ENCODE peak calls at places on chromosomes 3 and 15, in five cellular contexts. T is left ventricle myocardium inferior; X is psoas muscle; F is GM13976; J is CD8-positive, alpha-beta T cell. E is an unnamed sample.

GRCh38 chr15:98954411-98954810 is 53.2 kb downstream of the PGPEP1L start:
- DNase-seq in T (peak), X (peak), F (no peak), J (no peak), E (no peak)

GRCh38 chr3:40116478-40117162 is 192.9 kb upstream of the EIF1B start:
- DNase-seq in T (no peak), X (no peak), F (no peak), J (no peak), E (no peak)

GRCh38 chr3:37266809-37267208 is 92.4 kb upstream of the LRRFIP2 start:
- DNase-seq in T (no peak), X (no peak), F (no peak), J (no peak), E (no peak)

GRCh38 chr15:41417812-41418211 is 917 bp downstream of the RTF1 start:
- DNase-seq in T (no peak), X (no peak), F (no peak), J (no peak), E (peak)

GRCh38 chr3:94184781-94185180 is 121.9 kb downstream of the NSUN3 start:
- DNase-seq in T (no peak), X (no peak), F (no peak), J (no peak), E (no peak)

GRCh38 chr15:70212288-70212962 is 114.7 kb upstream of the TLE3 start:
- DNase-seq in T (no peak), X (no peak), F (no peak), J (no peak), E (no peak)

GRCh38 chr3:111721702-111722205 is 126.6 kb upstream of the ZBED2 start:
- DNase-seq in T (no peak), X (no peak), F (no peak), J (no peak), E (no peak)

GRCh38 chr3:18812316-18812715 is 336.0 kb upstream of the KCNH8 start:
- DNase-seq in T (no peak), X (no peak), F (no peak), J (no peak), E (no peak)

GRCh38 chr15:80744826-80745225 is 34.3 kb upstream of the CEMIP start:
- DNase-seq in T (no peak), X (no peak), F (no peak), J (no peak), E (no peak)

GRCh38 chr3:171950373-171950772 is 89.0 kb upstream of the FNDC3B start:
- DNase-seq in T (no peak), X (no peak), F (no peak), J (no peak), E (no peak)

GRCh38 chr3:116067275-116067674 is 378.0 kb downstream of the LSAMP start:
- DNase-seq in T (no peak), X (no peak), F (no peak), J (no peak), E (peak)

GRCh38 chr3:30626443-30627181 is 20.2 kb downstream of the TGFBR2 start:
- DNase-seq in T (no peak), X (no peak), F (no peak), J (no peak), E (no peak)

GRCh38 chr3:179666030-179666429 is 13.2 kb downstream of the USP13 start:
- DNase-seq in T (no peak), X (no peak), F (no peak), J (no peak), E (no peak)

GRCh38 chr15:25171111-25171811 is 216.5 kb downstream of the SNRPN start:
- DNase-seq in T (peak), X (peak), F (peak), J (no peak), E (no peak)

GRCh38 chr3:192901435-192901834 is 16.2 kb downstream of the MB21D2 start:
- DNase-seq in T (no peak), X (no peak), F (no peak), J (no peak), E (no peak)

GRCh38 chr15:71914092-71914491 is 103.7 kb downstream of the NR2E3 start:
- DNase-seq in T (no peak), X (no peak), F (peak), J (no peak), E (peak)

GRCh38 chr3:188584162-188584529 is 430.2 kb downstream of the LPP start:
- DNase-seq in T (no peak), X (no peak), F (no peak), J (no peak), E (no peak)

GRCh38 chr15:26890451-26890850 is 23.6 kb downstream of the GABRA5 start:
- DNase-seq in T (no peak), X (no peak), F (no peak), J (no peak), E (peak)

GRCh38 chr3:101896103-101896757 is 46.9 kb downstream of the NFKBIZ start:
- DNase-seq in T (no peak), X (no peak), F (no peak), J (no peak), E (no peak)

GRCh38 chr15:75048394-75048793 is 25.0 kb downstream of the PPCDC start:
- DNase-seq in T (no peak), X (no peak), F (no peak), J (no peak), E (no peak)

GRCh38 chr15:42069496-42070275 is 24.7 kb downstream of the PLA2G4D start:
- DNase-seq in T (no peak), X (no peak), F (no peak), J (no peak), E (no peak)

GRCh38 chr3:196341142-196341541 is 3.0 kb upstream of the TM4SF19 start:
- DNase-seq in T (no peak), X (no peak), F (no peak), J (no peak), E (no peak)

GRCh38 chr3:61560452-61561373 is 658 bp upstream of the PTPRG start:
- DNase-seq in T (peak), X (peak), F (peak), J (no peak), E (peak)

GRCh38 chr3:11818033-11818432 is 28.7 kb downstream of the TAMM41 start:
- DNase-seq in T (no peak), X (no peak), F (no peak), J (no peak), E (no peak)

GRCh38 chr3:39101022-39101689 is 6.3 kb downstream of the GORASP1 start:
- DNase-seq in T (no peak), X (no peak), F (peak), J (peak), E (peak)

GRCh38 chr15:90191795-90192494 is 9.2 kb upstream of the SEMA4B start:
- DNase-seq in T (peak), X (peak), F (peak), J (peak), E (peak)

GRCh38 chr3:127697531-127698240 is 24.9 kb downstream of the ABTB1 start:
- DNase-seq in T (peak), X (peak), F (peak), J (no peak), E (peak)

GRCh38 chr15:60390931-60391501 is 6.8 kb downstream of the ANXA2 start:
- DNase-seq in T (no peak), X (peak), F (no peak), J (no peak), E (no peak)

GRCh38 chr15:90934949-90935751 is at the start of gene UNC45A:
- DNase-seq in T (peak), X (peak), F (peak), J (peak), E (peak)

GRCh38 chr15:72227192-72227586 is 3.8 kb downstream of the PKM start:
- DNase-seq in T (no peak), X (peak), F (no peak), J (no peak), E (peak)

GRCh38 chr15:44836094-44836493 is 99.8 kb downstream of the TRIM69 start:
- DNase-seq in T (no peak), X (no peak), F (no peak), J (no peak), E (no peak)

GRCh38 chr3:71984843-71985594 is 200.1 kb upstream of the PROK2 start:
- DNase-seq in T (no peak), X (no peak), F (peak), J (no peak), E (peak)

GRCh38 chr3:189911001-189911400 is 209.7 kb downstream of the P3H2 start:
- DNase-seq in T (no peak), X (no peak), F (no peak), J (no peak), E (no peak)

GRCh38 chr3:136473716-136474326 is 223.7 kb downstream of the PCCB start:
- DNase-seq in T (no peak), X (no peak), F (no peak), J (no peak), E (no peak)

GRCh38 chr15:77544162-77544561 is 88.5 kb downstream of the LINGO1 start:
- DNase-seq in T (no peak), X (no peak), F (no peak), J (no peak), E (no peak)

DNA sequence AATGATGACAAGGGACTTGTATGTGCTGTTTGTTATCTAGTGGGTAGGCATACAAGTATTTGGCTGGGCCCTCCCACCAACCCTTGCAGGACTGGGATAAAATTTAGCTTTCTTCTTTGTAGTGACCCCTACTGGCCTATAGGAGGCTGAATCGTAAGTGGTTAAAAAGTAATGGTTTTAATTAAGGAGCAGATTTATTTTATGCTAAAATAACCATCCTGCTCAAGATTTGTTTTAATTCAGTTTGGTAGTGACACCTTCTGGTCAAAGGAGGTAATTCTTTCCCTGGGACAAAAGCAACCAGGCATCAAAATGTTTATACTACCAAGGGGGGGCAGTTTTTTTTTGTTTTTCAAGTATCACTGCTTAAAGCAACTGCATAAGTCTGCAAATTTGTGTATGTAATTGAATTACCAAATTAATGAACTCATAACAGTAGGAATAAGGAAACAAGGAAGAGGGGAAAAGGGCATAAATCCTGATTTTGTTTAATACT is 70.7 kb downstream of the TOP2B start:
- DNase-seq in T (no peak), X (no peak), F (no peak), J (no peak), E (no peak)
- TF ChIP-seq CTCF in T (peak), X (peak), F (peak), J (peak), E (peak)

DNA sequence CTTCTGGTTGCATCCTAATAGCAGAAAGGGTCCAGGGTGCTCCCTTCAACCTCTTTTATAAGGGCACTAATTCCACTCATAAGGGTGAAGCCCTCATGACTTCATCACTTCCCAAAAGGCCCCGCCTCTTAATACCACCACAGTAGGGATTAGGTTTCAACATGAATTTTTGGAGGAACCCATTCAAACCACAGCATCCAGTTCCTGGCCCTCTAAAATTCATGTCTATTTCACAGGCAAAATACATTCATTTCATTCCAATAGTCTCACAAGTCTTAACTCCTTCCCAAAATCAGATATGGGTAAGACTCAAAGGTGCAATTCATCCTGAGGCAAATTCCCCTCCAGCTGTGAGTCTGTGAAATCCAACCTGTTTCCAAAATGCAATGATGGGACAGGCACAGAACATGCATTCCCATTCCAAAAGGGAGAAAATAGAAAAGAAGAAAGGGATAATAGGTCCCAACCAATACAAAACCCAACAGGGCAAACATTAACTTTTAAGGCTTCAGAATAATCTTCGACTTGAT is 124.0 kb downstream of the ATP1B3 start:
- DNase-seq in T (no peak), X (no peak), F (no peak), J (no peak), E (no peak)
- TF ChIP-seq CTCF in T (no peak), X (no peak), F (no peak), J (no peak), E (no peak)

GRCh38 chr15:59160880-59161593 is 45.6 kb upstream of the LDHAL6B start:
- DNase-seq in T (no peak), X (no peak), F (no peak), J (no peak), E (no peak)
- TF ChIP-seq CTCF in T (peak), X (peak), F (no peak), J (no peak), E (peak)

GRCh38 chr3:139238281-139239030 is 105.4 kb upstream of the MRPS22 start:
- DNase-seq in T (no peak), X (no peak), F (no peak), J (no peak), E (no peak)

GRCh38 chr3:139236336-139236735 is 107.5 kb upstream of the MRPS22 start:
- DNase-seq in T (no peak), X (no peak), F (no peak), J (no peak), E (no peak)

GRCh38 chr3:139241783-139242182 is 102.0 kb upstream of the MRPS22 start:
- DNase-seq in T (no peak), X (no peak), F (no peak), J (no peak), E (no peak)
- TF ChIP-seq CTCF in T (no peak), X (no peak), F (no peak), J (no peak), E (no peak)

DNA sequence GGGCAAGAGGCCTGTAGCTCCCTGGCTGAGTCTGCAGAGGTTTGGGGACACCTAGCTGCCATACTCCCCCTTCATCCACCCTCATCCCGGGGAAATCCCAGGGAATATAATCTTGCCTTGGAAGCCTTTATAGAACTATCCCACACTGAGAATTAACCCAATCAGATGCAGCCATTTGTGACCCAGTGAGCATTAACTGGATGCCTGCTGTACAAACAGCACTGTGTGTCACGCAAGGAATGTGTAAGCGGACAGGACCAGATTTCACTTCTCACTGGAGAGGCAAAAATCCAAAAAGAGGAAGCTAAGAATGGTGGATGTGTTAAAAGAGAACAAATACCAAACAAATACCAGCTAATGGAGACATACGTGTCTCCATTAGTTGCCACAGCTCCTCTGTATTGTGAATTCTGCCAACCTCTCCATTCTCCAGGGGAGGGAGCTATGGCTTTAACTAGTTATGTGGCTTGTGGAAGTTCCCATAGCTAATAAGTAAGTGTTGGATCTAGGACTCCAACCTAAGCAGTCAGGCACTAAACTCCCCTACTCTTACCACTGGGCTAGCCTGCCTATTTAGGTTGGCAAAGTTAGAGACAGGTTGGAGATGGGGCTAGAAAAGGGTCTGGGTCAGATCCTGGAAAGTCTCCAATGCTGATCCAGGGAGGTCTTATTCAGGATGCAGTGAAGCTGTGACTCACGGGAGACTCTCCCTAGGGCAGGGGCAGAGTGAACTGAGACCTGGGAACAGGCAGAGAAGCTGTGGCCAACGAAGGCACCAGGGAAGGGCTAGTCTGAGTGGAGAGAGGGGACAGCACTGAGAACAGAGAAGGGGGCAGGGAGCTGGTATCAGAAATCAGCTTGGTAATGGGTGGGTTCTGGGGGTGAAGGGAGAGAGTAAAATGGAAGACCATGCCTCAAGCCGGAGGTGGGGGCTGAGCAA is 2.5 kb downstream of the LTF start:
- DNase-seq in T (no peak), X (no peak), F (no peak), J (no peak), E (no peak)
- TF ChIP-seq CTCF in T (peak), X (no peak), F (no peak), J (no peak), E (no peak)

DNA sequence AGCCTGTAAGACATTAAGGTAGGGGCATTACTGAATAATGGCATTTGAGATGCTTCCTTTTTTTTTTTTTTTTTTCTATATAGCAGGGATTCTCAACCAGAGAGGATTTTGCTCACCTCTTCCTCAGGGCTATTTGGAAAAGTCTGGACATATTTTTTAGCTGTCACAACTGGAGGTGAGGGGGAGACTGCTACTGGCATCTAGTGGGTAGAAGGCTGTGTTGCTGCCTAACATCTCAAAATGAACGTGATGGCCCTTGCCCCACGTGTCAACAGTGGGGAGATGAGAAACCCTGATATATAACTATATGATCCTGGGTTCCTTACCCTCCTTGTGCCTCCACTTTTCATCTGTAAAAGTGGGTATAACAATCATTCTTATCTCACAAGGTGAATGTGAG is 71.9 kb downstream of the CADPS start:
- DNase-seq in T (no peak), X (no peak), F (no peak), J (no peak), E (no peak)
- TF ChIP-seq CTCF in T (no peak), X (no peak), F (no peak), J (no peak), E (no peak)

E was measured in GM13977.